ENCODE peak calls at places on chromosomes 6 and 20, in seven cellular contexts. N, Z, Q, V, B, I and K are unnamed samples.

GRCh38 chr6:43764767-43765166 is 5.2 kb upstream of the VEGFA start:
- DNase-seq in N (no peak), Z (no peak), Q (no peak), V (no peak), B (no peak), I (no peak), K (no peak)

GRCh38 chr20:47411161-47411560 is 54.7 kb upstream of the ZMYND8 start:
- DNase-seq in N (no peak), Z (no peak), Q (peak; percentile 17), V (no peak), B (no peak), I (no peak), K (no peak)

GRCh38 chr6:155155787-155156447 is 107.9 kb upstream of the CLDN20 start:
- DNase-seq in N (no peak), Z (no peak), Q (peak; percentile 12), V (peak; percentile 27), B (no peak), I (no peak), K (no peak)

GRCh38 chr6:44117397-44118128 is 9.7 kb downstream of the MRPL14 start:
- DNase-seq in N (peak; percentile 55), Z (no peak), Q (peak; percentile 26), V (peak; percentile 82), B (no peak), I (no peak), K (peak; percentile 36)

GRCh38 chr20:37342231-37343177 is 3.4 kb upstream of the SRC start:
- DNase-seq in N (no peak), Z (no peak), Q (peak; percentile 38), V (no peak), B (peak; percentile 41), I (no peak), K (no peak)

GRCh38 chr6:129498950-129499870 is 210.8 kb downstream of the ARHGAP18 start:
- DNase-seq in N (no peak), Z (peak; percentile 67), Q (peak; percentile 72), V (peak; percentile 81), B (peak; percentile 80), I (peak; percentile 74), K (peak; percentile 62)

GRCh38 chr20:354298-354977 is 7.5 kb downstream of the NRSN2 start:
- DNase-seq in N (peak; percentile 80), Z (peak; percentile 59), Q (peak; percentile 79), V (peak; percentile 93), B (peak; percentile 91), I (peak; percentile 89), K (peak; percentile 78)

GRCh38 chr6:107439418-107439817 is 19.9 kb downstream of the PDSS2 start:
- DNase-seq in N (no peak), Z (no peak), Q (no peak), V (no peak), B (no peak), I (no peak), K (no peak)

GRCh38 chr20:40962733-40963504 is 65.7 kb upstream of the TOP1 start:
- DNase-seq in N (peak; percentile 76), Z (peak; percentile 51), Q (peak; percentile 71), V (peak; percentile 83), B (peak; percentile 85), I (peak; percentile 82), K (peak; percentile 69)

GRCh38 chr20:52593634-52594033 is 378.5 kb upstream of the TSHZ2 start:
- DNase-seq in N (no peak), Z (no peak), Q (peak; percentile 77), V (peak; percentile 23), B (no peak), I (no peak), K (no peak)

GRCh38 chr6:144190593-144190992 is 40.3 kb downstream of the STX11 start:
- DNase-seq in N (no peak), Z (no peak), Q (peak; percentile 80), V (peak; percentile 77), B (no peak), I (no peak), K (no peak)

GRCh38 chr20:39097889-39098288 is 135.7 kb downstream of the DHX35 start:
- DNase-seq in N (no peak), Z (no peak), Q (no peak), V (no peak), B (no peak), I (no peak), K (no peak)

GRCh38 chr20:23153696-23154341 is 67.7 kb upstream of the CD93 start:
- DNase-seq in N (no peak), Z (no peak), Q (peak; percentile 24), V (no peak), B (no peak), I (no peak), K (no peak)

GRCh38 chr20:23152308-23152892 is 66.3 kb upstream of the CD93 start:
- DNase-seq in N (no peak), Z (no peak), Q (peak; percentile 97), V (no peak), B (no peak), I (peak; percentile 87), K (no peak)

GRCh38 chr20:23151885-23152284 is 65.8 kb upstream of the CD93 start:
- DNase-seq in N (no peak), Z (no peak), Q (peak; percentile 51), V (no peak), B (no peak), I (peak; percentile 32), K (no peak)

GRCh38 chr20:23151008-23151703 is 65.0 kb upstream of the CD93 start:
- DNase-seq in N (no peak), Z (no peak), Q (no peak), V (no peak), B (no peak), I (no peak), K (no peak)

DNA sequence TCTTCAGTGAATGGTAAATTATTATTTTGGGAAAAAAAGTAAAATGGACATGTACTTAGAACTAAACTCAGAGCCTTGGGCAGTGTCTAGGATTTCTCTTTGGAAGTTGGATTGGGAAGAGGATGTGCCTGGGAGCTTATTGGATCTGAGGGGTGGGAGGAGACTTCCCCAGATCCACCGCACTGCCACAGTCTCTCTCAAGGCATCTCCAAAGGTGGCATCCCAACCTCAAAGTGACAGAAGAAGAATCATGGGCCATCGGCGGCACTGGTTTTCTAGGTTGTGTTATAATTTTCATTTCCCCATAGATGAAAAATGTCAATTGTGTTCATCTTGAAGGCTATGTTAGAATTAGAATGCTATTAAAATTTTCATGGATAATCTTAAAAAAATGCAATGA is 66.8 kb upstream of the CD93 start:
- DNase-seq in N (no peak), Z (no peak), Q (no peak), V (no peak), B (no peak), I (peak; percentile 2), K (no peak)
- H3K9me2 ChIP-seq in N (no peaks in the 10 kb centered on the region), Z (no peaks in the 10 kb centered on the region), Q (no peaks in the 10 kb centered on the region), V (no peaks in the 10 kb centered on the region), B (no peaks in the 10 kb centered on the region), I (no peaks in the 10 kb centered on the region), K (no peaks in the 10 kb centered on the region)

DNA sequence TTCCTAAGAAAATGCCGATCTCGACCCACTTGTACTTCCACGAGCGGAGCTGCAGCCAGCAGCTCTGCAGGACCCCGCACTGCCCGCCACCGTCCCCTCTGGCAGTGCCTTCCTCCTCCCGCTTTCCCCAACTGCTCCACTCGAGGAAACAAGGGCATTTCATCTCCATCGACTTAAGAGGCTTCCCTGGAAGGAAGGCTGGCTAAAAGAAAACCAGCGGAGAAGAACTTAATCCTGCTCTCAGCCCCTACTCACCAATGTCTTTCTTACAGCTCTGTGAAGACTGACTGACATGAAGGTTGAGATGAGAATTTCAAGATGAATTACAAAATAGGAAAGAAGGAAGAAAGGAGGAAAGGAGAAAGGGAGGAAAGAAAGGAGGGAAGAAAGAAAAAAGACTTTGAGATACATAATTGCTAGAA is 15.6 kb downstream of the FOXC1 start:
- DNase-seq in N (no peak), Z (no peak), Q (no peak), V (no peak), B (no peak), I (no peak), K (no peak)
- TF ChIP-seq EZH2 in N (no peak), Z (no peak), Q (no peak), V (no peak), B (peak; percentile 95), I (peak; percentile 84), K (no peak)

GRCh38 chr6:90530882-90531281 is 56.0 kb downstream of the MAP3K7 start:
- DNase-seq in N (no peak), Z (no peak), Q (no peak), V (no peak), B (no peak), I (no peak), K (no peak)

GRCh38 chr6:90523779-90524310 is 63.0 kb downstream of the MAP3K7 start:
- DNase-seq in N (no peak), Z (no peak), Q (no peak), V (no peak), B (no peak), I (no peak), K (no peak)

GRCh38 chr6:90521955-90522354 is 64.9 kb downstream of the MAP3K7 start:
- DNase-seq in N (no peak), Z (no peak), Q (no peak), V (no peak), B (no peak), I (no peak), K (no peak)

DNA sequence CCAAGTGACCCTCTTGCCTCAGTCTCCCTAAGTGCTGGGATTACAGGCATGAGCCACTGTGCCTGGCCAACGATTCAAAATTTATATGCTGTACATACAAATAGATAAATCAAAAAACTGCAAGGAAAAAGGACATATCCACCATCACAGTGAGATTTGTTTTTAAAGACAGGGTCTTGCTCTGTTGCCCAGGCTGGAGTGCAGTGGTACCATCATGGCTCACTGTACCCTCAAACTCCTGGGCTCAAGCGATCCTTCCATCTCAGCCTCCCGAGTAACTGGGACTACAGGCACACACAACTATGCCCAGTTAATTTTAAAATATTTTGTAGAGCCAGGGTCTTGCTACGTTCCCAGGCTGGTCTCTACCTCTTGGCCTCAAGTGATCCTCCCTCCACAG is 61.5 kb downstream of the MAP3K7 start:
- DNase-seq in N (no peak), Z (no peak), Q (no peak), V (no peak), B (no peak), I (no peak), K (no peak)
- H3K9me2 ChIP-seq in N (no peaks in the 10 kb centered on the region), Z (no peaks in the 10 kb centered on the region), Q (no peaks in the 10 kb centered on the region), V (no peaks in the 10 kb centered on the region), B (no peaks in the 10 kb centered on the region), I (no peaks in the 10 kb centered on the region), K (no peaks in the 10 kb centered on the region)

GRCh38 chr6:137696765-137697164 is 170.3 kb upstream of the TNFAIP3 start:
- DNase-seq in N (no peak), Z (no peak), Q (no peak), V (no peak), B (no peak), I (peak; percentile 15), K (no peak)

GRCh38 chr6:137690721-137691120 is 176.3 kb upstream of the TNFAIP3 start:
- DNase-seq in N (no peak), Z (no peak), Q (no peak), V (no peak), B (no peak), I (no peak), K (no peak)

GRCh38 chr6:137692806-137693205 is 174.3 kb upstream of the TNFAIP3 start:
- DNase-seq in N (no peak), Z (no peak), Q (peak; percentile 63), V (peak; percentile 21), B (no peak), I (no peak), K (no peak)

GRCh38 chr6:137692308-137692707 is 174.8 kb upstream of the TNFAIP3 start:
- DNase-seq in N (no peak), Z (no peak), Q (no peak), V (no peak), B (no peak), I (no peak), K (no peak)

DNA sequence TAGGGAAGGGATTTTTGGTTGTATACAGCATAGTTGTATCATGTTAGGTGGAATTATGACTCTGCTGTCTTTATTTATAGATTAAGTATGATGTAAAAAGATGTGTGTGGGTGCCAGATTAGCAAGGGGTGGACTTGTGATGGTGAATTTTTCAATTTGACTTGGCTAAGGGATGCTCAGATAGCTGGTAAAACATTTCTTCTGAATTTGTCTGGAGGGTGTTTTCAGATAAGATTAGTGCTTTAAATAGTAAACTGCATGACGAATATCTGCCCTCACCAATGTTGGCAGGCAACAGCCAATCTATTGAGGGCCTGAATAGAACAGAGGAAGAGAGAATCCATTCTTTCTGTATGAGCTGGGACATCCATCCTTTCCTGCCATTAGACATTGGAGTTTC is 173.3 kb upstream of the TNFAIP3 start:
- DNase-seq in N (no peak), Z (no peak), Q (no peak), V (no peak), B (no peak), I (no peak), K (no peak)
- TF ChIP-seq EZH2 in N (no peak), Z (no peak), Q (no peak), V (no peak), B (no peak), I (no peak), K (no peak)